ENCODE peak calls at places on chromosome X, in seven cellular contexts. H is aorta; K is sigmoid colon; P is psoas muscle; J is CD4-positive, CD25-positive, alpha-beta regulatory T cell; I is coronary artery; B is tibial artery. Z is an unnamed sample.

GRCh38 chrX:48831909-48832291 is 3.5 kb downstream of the PCSK1N start:
- DNase-seq in K (no peak), B (no peak), P (no peak), I (no peak), H (peak), J (no peak), Z (no peak)

GRCh38 chrX:114800719-114801118 is 216.7 kb downstream of the IL13RA2 start:
- DNase-seq in K (no peak), H (no peak), B (no peak), P (no peak), J (no peak), I (no peak), Z (no peak)

GRCh38 chrX:24862343-24862742 is 153.4 kb downstream of the ARX start:
- DNase-seq in H (no peak), B (no peak), I (no peak), K (no peak), J (no peak), P (no peak), Z (no peak)

GRCh38 chrX:48896611-48897011 is 957 bp downstream of the TIMM17B start:
- DNase-seq in P (no peak), J (no peak), B (no peak), H (peak), K (no peak), I (no peak), Z (no peak)

GRCh38 chrX:96211953-96212352 is 472.7 kb upstream of the DIAPH2 start:
- DNase-seq in P (no peak), H (no peak), B (no peak), K (no peak), I (no peak), J (no peak), Z (no peak)

GRCh38 chrX:136597954-136598353 is 50.0 kb upstream of the CD40LG start:
- DNase-seq in B (no peak), K (no peak), J (no peak), I (no peak), P (no peak), H (no peak), Z (no peak)

GRCh38 chrX:143837010-143837409 is 46.9 kb upstream of the UBE2NL start:
- DNase-seq in B (no peak), I (no peak), J (no peak), H (no peak), K (peak), P (no peak), Z (no peak)

GRCh38 chrX:111917591-111917990 is 41.6 kb downstream of the TRPC5OS start:
- DNase-seq in K (no peak), H (no peak), B (no peak), J (no peak), P (no peak), I (no peak), Z (no peak)

GRCh38 chrX:111041018-111041462 is 55.0 kb upstream of the PAK3 start:
- DNase-seq in I (no peak), B (no peak), H (no peak), K (no peak), J (peak), P (no peak), Z (no peak)

GRCh38 chrX:2666491-2666890 is 24.6 kb upstream of the CD99 start:
- DNase-seq in I (no peak), P (no peak), K (no peak), B (no peak), H (no peak), J (no peak), Z (no peak)

GRCh38 chrX:368811-369562 is 17.7 kb downstream of the PPP2R3B start:
- DNase-seq in K (no peak), I (no peak), P (no peak), J (no peak), H (no peak), B (no peak), Z (peak)
- H3K27ac ChIP-seq in K (no peak), I (no peak), P (peak), J (no peak), H (no peak), B (no peak), Z (peak)

DNA sequence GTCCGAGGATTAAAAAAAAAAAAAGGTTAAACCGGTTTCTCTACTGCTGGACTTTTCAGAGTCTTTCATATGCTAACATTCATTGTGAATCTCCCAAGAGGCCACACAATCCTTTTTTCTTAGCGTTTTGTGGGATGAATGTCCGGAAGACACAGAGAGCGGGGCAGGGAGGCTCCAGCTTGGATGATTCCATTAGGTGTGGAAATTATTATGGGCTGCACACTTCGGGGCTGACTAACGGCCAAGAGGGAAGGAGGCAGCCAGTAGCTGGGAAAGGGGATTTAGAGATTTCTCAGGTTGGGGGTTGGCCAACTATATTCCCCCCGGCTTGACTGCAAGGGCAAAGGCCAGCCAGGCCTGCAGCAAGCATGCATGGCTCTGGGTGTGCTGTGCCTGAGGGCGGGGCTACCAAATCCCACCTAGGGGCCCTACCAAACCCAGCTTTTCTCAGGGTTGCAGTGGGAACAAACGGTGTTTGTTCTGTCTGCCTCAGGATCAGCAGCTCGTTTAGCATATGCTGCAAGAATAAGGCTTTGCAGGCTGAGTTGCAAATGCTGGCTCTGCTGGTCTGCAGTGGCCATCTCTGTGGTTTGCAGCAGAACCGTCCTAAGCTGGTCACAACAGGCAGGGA is 28.6 kb downstream of the NYX start:
- DNase-seq in J (no peak), H (no peak), B (no peak), I (no peak), P (no peak), K (no peak), Z (no peak)
- H3K27ac ChIP-seq in J (no peak), H (no peak), B (no peak), I (no peak), P (no peak), K (no peak), Z (no peak)

DNA sequence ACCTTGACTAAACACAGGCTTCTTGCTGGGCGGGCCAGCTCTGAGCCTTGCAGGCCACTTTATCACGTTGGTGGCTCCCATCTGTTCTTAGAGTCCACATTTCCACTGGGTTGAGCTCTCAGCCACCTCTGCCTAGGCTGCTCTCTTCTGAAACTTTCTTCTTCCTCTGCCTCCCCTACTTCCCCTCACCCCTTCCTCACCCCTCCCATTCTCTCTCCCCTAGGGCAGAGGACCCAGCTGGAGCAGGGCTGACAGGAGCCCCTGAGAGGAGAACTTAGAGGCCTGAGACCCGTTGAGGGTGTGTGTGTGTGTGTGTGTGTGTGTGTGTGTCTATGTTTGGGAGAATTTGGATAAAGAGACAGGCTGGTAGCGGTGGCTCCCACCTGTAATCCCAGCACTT is 19.9 kb upstream of the TMSB4X start:
- DNase-seq in B (no peak), K (no peak), H (no peak), I (no peak), J (peak), P (no peak), Z (no peak)
- H3K27ac ChIP-seq in B (no peak), K (no peak), H (no peak), I (no peak), J (peak), P (no peak), Z (peak)

DNA sequence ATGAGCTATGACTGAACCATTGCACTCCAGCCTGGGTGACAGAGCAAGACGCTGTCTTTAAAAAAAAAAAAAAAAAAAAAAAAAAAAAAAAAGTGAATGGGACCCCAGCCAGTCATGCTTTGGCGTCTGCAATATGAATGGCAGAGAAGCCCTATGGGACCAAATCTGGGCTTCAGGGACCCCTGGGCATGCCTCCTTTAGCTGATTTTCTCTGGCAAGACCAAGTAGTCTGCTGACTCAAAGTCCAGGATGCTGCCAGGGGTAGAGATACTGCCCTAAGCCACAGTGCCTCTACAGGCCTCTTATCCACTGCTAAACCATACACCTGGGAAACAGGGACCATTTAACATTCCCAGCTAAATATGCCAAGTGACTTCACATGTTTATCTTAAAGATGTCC is 6.0 kb downstream of the RPS4X start:
- DNase-seq in J (no peak), K (no peak), I (no peak), B (no peak), H (no peak), P (no peak), Z (no peak)
- H3K27ac ChIP-seq in J (no peak), K (no peak), I (no peak), B (no peak), H (peak), P (peak), Z (no peak)

GRCh38 chrX:134459683-134460004 is 321 bp upstream of the HPRT1 start:
- DNase-seq in K (no peak), J (no peak), H (no peak), P (no peak), B (no peak), I (no peak), Z (no peak)
- H3K27ac ChIP-seq in K (peak), J (no peak), H (peak), P (peak), B (peak), I (peak), Z (peak)

GRCh38 chrX:458631-459061 is 71.9 kb upstream of the PPP2R3B start:
- DNase-seq in H (peak), I (no peak), B (peak), K (peak), J (no peak), P (no peak), Z (no peak)
- H3K27ac ChIP-seq in H (no peak), I (no peak), B (no peak), K (no peak), J (no peak), P (no peak), Z (no peak)

GRCh38 chrX:7088968-7089615 is 58.4 kb upstream of the STS start:
- DNase-seq in I (no peak), H (no peak), P (no peak), B (no peak), J (peak), K (no peak), Z (no peak)
- H3K27ac ChIP-seq in I (no peak), H (no peak), P (no peak), B (no peak), J (no peak), K (no peak), Z (no peak)

GRCh38 chrX:9379697-9380551 is 84.9 kb upstream of the TBL1X start:
- DNase-seq in B (no peak), K (no peak), I (no peak), J (peak), H (no peak), P (no peak), Z (no peak)

GRCh38 chrX:9378980-9379696 is 85.7 kb upstream of the TBL1X start:
- DNase-seq in J (peak), P (no peak), H (no peak), K (no peak), B (no peak), I (no peak), Z (no peak)

GRCh38 chrX:9388450-9388849 is 76.4 kb upstream of the TBL1X start:
- DNase-seq in I (no peak), P (no peak), B (no peak), J (no peak), K (no peak), H (no peak), Z (no peak)

DNA sequence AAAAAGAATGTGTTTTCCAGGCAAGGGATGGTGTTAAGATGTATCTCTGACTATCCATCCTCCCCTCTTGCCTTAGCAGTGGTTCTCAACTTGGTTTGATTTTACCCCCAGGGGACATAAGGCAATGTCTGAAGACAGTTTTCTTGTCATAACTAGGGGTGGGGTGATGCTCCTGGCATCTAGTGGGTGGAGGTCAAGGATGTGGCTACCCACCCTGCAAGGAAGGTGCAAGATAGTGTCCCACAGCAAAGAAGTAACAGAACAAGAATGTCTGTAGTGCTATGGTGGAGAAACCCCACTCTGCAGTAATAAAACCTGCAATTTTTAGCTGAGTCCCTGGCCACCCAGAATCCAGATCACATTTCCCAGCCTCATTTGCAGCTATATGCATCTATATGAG is 81.2 kb upstream of the TBL1X start:
- DNase-seq in P (no peak), I (no peak), B (no peak), H (no peak), J (no peak), K (no peak), Z (no peak)
- H3K27ac ChIP-seq in P (no peak), I (no peak), B (no peak), H (no peak), J (no peak), K (no peak), Z (no peak)

GRCh38 chrX:105424729-105425128 is 204.2 kb upstream of the TEX13A start:
- DNase-seq in H (no peak), K (no peak), P (no peak), B (no peak), J (no peak), I (no peak), Z (no peak)
- H3K27ac ChIP-seq in H (no peak), K (no peak), P (no peak), B (no peak), J (no peak), I (no peak), Z (no peak)

DNA sequence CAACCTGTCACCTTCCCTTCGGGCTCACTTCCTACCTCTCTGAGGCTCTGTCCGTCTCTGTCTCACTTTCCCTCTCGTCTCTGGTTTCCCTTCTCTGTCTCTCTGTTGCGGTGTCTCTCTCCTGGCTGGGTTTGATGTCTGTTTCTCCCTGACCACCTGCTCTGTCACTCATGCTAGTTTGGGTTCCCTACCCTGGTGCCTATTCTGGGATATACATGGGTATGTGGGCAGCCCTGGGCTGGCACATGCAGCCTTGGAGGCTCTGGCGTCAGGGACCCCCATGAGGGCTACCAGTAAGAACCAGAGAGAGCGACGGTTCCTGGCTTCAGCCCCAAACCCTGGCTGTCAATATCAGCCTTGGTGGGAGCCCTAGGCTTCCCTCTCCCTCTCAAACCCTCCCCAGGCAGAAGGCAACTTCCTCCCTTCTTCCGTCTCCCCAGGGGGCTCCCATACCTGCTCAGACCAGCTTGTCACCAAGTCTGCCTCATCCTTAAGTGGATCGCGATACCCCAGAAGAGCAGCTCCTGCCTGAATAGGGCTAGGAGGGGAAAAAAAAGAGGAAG is 314 bp downstream of the DNASE1L1 start:
- DNase-seq in B (no peak), J (no peak), P (no peak), I (no peak), H (no peak), K (no peak), Z (no peak)
- H3K27ac ChIP-seq in B (peak), J (no peak), P (peak), I (peak), H (peak), K (peak), Z (peak)